ENCODE peak calls at places on chromosome 4, in four cellular contexts. J is mesendoderm, E is H1, T is IMR-90. O is an unnamed sample.

GRCh38 chr4:7021930-7022658 is 21.1 kb upstream of the TADA2B start:
- DNase-seq in E (no peak), J (no peak), T (peak), O (no peak)

GRCh38 chr4:150583287-150584197 is 1.6 kb downstream of the MAB21L2 start:
- DNase-seq in T (peak), J (peak), E (no peak), O (peak)

GRCh38 chr4:152696764-152697250 is 17.0 kb upstream of the TMEM154 start:
- DNase-seq in E (no peak), T (peak), J (no peak), O (no peak)

GRCh38 chr4:182978152-182978827 is 61.1 kb upstream of the DCTD start:
- DNase-seq in J (peak), T (peak), E (no peak), O (no peak)

GRCh38 chr4:188930822-188931221 is 791.6 kb downstream of the TRIML1 start:
- DNase-seq in J (peak), T (no peak), E (no peak), O (no peak)

GRCh38 chr4:83438719-83439118 is 16.9 kb downstream of the HELQ start:
- DNase-seq in T (no peak), J (no peak), E (no peak), O (no peak)

GRCh38 chr4:174870311-174870710 is 41.3 kb upstream of the GLRA3 start:
- DNase-seq in J (no peak), T (no peak), E (no peak), O (no peak)

GRCh38 chr4:180618396-180618795 is 1624.8 kb upstream of the TENM3 start:
- DNase-seq in T (no peak), E (no peak), J (no peak), O (no peak)

GRCh38 chr4:91527056-91527455 is 776.7 kb upstream of the GRID2 start:
- DNase-seq in T (no peak), E (no peak), J (no peak), O (no peak)

GRCh38 chr4:139522457-139522856 is 33.6 kb downstream of the SETD7 start:
- DNase-seq in E (no peak), T (no peak), J (peak), O (no peak)

GRCh38 chr4:150235795-150236385 is 157.6 kb downstream of the DCLK2 start:
- DNase-seq in T (peak), E (no peak), J (no peak), O (no peak)

GRCh38 chr4:176964116-176964691 is 171.5 kb upstream of the VEGFC start:
- DNase-seq in E (no peak), T (no peak), J (peak), O (peak)

GRCh38 chr4:55373461-55373860 is 22.3 kb upstream of the TMEM165 start:
- DNase-seq in E (no peak), T (no peak), J (no peak), O (no peak)

GRCh38 chr4:99886146-99886545 is 8.1 kb downstream of the LAMTOR3 start:
- DNase-seq in E (no peak), J (no peak), T (peak), O (no peak)

GRCh38 chr4:15688056-15688455 is 6.4 kb downstream of the FAM200B start:
- DNase-seq in T (no peak), J (no peak), E (no peak), O (no peak)
- H4K5ac ChIP-seq in T (no peak), J (no peak), E (no peak), O (no peak)

GRCh38 chr4:185304944-185305690 is 90.6 kb downstream of the LRP2BP start:
- DNase-seq in T (peak), E (peak), J (peak), O (peak)

GRCh38 chr4:185307136-185307950 is 88.4 kb downstream of the LRP2BP start:
- DNase-seq in E (peak), J (peak), T (peak), O (peak)

GRCh38 chr4:185304541-185304940 is 91.2 kb downstream of the LRP2BP start:
- DNase-seq in E (no peak), T (peak), J (no peak), O (no peak)

GRCh38 chr4:185309770-185310169 is 86.0 kb downstream of the LRP2BP start:
- DNase-seq in E (no peak), J (no peak), T (no peak), O (no peak)

DNA sequence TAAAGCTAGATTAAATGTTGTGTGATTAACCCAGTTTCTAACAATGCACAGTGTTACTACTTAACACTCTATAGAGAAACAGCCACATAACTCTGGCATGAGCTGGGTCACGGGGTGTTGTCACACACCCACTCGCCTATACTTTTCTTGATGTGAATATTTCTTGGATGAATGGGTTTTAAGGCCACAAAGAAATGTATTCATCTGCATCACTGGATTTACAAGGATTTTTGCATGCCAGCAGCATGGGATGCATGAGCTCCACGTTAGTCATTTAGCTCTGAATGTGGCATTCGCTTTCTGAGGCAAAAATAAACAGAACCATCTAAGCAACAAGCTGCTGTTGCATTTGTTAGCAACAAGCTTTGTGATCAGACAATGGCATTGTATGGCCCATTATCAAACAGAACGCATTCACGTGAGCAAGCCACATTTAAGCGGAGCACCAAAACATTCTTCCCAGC is 89.7 kb downstream of the LRP2BP start:
- DNase-seq in T (peak), E (peak), J (peak), O (peak)
- H3K27ac ChIP-seq in T (peak), E (peak), J (no peak), O (peak)

GRCh38 chr4:128481752-128482480 is 194.3 kb upstream of the PGRMC2 start:
- DNase-seq in J (no peak), T (peak), E (no peak), O (no peak)
- H4K5ac ChIP-seq in J (no peak), T (no peak), E (no peak), O (no peak)

GRCh38 chr4:165006457-165006856 is 25.3 kb upstream of the TRIM60 start:
- DNase-seq in T (no peak), J (no peak), E (no peak), O (no peak)
- H3K27ac ChIP-seq in T (no peak), J (no peak), E (no peak), O (no peak)

DNA sequence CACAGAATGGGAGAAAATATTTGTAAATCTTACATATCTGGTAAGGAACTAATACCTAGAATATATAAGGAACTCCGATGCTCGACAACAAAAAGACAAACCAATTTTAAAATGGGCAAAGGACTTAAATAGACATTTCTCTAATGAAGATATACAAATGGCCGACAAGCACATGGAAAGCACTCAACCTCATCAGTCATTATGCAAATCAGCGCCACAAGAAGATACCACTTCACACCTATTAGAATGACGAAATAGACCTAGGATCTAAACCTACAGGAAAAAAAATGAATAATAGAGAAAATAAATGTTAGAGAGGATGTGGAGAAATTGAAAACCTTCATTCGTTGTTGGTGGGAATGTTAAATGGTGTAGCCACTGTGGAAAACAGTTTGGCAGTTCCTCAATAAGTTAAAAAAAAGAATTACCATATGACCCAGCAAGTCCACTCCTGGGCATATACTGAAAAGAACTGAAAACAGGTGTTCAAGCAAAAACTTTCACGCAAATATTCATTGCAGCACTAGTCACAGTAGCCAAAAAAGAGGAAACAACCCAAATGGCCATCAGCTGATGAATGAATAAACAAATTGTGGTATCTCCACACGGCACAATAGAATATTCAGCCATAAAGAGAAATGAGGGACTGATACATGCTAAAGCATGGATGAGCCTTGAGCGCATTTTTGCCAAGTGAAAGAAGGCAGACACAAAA is 57.3 kb upstream of the WDR19 start:
- DNase-seq in E (no peak), T (no peak), J (no peak), O (no peak)
- H4K5ac ChIP-seq in E (no peak), T (no peak), J (no peak), O (no peak)

DNA sequence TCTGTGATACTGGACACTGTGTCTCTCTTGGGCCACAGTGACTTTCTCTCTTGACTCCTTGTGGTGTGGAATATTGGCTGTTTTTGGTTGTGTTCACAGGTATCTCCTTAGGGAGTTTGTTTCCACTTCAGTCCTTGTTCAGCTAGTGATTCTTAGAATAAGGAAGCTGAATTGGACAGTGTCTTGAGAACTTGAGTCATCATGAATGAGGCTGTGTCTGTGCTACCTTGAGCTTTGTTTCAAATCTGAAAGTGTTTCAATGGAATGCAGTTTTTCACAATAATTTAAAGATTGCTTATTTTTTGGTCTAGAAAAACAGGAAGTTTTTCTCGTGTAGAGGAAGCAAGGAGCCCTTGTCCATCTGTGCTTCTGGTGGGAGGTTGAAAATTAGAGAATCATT is 76.5 kb downstream of the ZNF518B start:
- DNase-seq in T (no peak), E (no peak), J (no peak), O (no peak)
- H3K27ac ChIP-seq in T (no peak), E (no peak), J (no peak), O (no peak)

GRCh38 chr4:142314686-142315085 is 531.4 kb downstream of the INPP4B start:
- DNase-seq in T (no peak), E (no peak), J (no peak), O (no peak)
- H4K5ac ChIP-seq in T (no peak), E (no peak), J (no peak), O (no peak)

DNA sequence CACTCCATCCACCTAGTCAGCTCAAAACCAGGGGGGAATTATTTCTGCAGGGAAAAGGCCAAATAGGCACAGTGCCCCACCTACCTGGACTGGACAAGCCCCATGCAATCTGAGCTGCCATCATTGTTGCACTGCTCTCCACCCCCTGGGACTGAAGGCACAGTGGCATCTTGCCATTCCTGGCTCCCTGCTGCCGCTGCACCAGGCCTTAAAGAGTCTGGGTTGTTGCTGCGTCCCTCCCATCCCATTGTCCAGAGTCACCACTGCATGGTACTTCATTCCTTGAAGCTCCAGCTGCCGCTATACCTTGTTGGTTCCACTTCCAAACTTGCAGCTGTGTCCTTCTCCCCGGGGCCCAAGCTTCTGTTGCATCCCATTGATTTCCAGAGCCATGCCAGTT is 629.7 kb downstream of the STIM2 start:
- DNase-seq in E (no peak), T (no peak), J (no peak), O (no peak)
- H3K27ac ChIP-seq in E (no peak), T (no peak), J (no peak), O (no peak)

GRCh38 chr4:71300362-71300761 is 38.5 kb upstream of the SLC4A4 start:
- DNase-seq in J (no peak), T (no peak), E (no peak), O (no peak)

GRCh38 chr4:71300964-71301363 is 37.9 kb upstream of the SLC4A4 start:
- DNase-seq in T (no peak), E (no peak), J (no peak), O (no peak)

GRCh38 chr4:71307729-71308128 is 31.1 kb upstream of the SLC4A4 start:
- DNase-seq in J (no peak), E (no peak), T (no peak), O (no peak)

GRCh38 chr4:71303850-71304249 is 35.0 kb upstream of the SLC4A4 start:
- DNase-seq in E (no peak), J (no peak), T (peak), O (no peak)

DNA sequence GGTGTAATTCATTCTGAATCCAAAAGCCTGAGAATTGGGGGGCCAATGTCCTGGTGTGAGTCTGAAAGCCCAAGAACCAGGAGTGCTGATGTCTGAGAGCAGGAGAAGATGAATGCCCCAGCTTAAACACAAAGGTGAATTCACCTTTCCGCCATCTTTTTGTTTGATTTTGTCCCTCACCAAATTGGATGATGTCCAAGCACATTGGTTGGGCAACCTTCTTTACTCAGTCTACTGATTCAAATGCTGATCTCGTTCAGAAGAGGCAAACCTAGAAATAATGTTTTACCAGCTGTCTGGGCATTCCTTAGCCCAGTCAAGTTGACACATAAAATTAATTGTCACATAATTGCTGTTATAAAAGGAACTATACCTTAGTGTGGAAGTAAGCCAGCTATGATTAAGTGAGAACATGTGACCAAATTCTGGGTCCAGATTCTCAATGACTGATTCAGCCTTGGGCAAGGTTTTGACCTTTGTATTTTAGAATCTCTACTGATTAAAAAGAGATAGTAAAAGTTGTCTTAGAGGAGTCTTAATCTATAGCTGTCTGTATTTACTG is 34.5 kb upstream of the SLC4A4 start:
- DNase-seq in J (no peak), E (no peak), T (no peak), O (no peak)
- H4K5ac ChIP-seq in J (no peak), E (no peak), T (no peak), O (no peak)

GRCh38 chr4:75844151-75844662 is 58.0 kb downstream of the PPEF2 start:
- DNase-seq in T (peak), J (no peak), E (no peak), O (no peak)
- H3K27ac ChIP-seq in T (peak), J (no peak), E (no peak), O (no peak)